ENCODE peak calls at places on chromosome 2, in eight cellular contexts. E, D, F, J, L, R, C and U are unnamed samples.

GRCh38 chr2:37740330-37740729 is 68.9 kb upstream of the CDC42EP3 start:
- DNase-seq in E (no peak), D (no peak), F (no peak), J (no peak), L (no peak), R (no peak), C (peak; percentile 4), U (no peak)

GRCh38 chr2:41854227-41854626 is 193.6 kb upstream of the PKDCC start:
- DNase-seq in E (no peak), D (no peak), F (no peak), J (no peak), L (no peak), R (no peak), C (no peak), U (no peak)

GRCh38 chr2:32427672-32428622 is 71.1 kb downstream of the BIRC6 start:
- DNase-seq in E (no peak), D (no peak), F (no peak), J (no peak), L (no peak), R (no peak), C (peak; percentile 13), U (no peak)

GRCh38 chr2:11564864-11565567 is 31.2 kb downstream of the GREB1 start:
- DNase-seq in E (no peak), D (peak; percentile 15), F (peak; percentile 36), J (no peak), L (no peak), R (no peak), C (no peak), U (no peak)

GRCh38 chr2:231918501-231919330 is 7.5 kb downstream of the NPPC start:
- DNase-seq in E (no peak), D (peak; percentile 34), F (no peak), J (no peak), L (no peak), R (no peak), C (no peak), U (no peak)

GRCh38 chr2:26122633-26123032 is 50.3 kb upstream of the GAREM2 start:
- DNase-seq in E (no peak), D (no peak), F (no peak), J (no peak), L (no peak), R (no peak), C (no peak), U (no peak)

GRCh38 chr2:48471048-48471474 is 58.9 kb upstream of the STON1 start:
- DNase-seq in E (peak; percentile 45), D (no peak), F (no peak), J (no peak), L (no peak), R (peak; percentile 35), C (peak; percentile 83), U (peak; percentile 30)

GRCh38 chr2:170423919-170424318 is 246.0 kb downstream of the MYO3B start:
- DNase-seq in E (no peak), D (no peak), F (no peak), J (no peak), L (no peak), R (no peak), C (no peak), U (no peak)

GRCh38 chr2:24339856-24340262 is 20.5 kb downstream of the ITSN2 start:
- DNase-seq in E (no peak), D (no peak), F (no peak), J (no peak), L (no peak), R (no peak), C (no peak), U (no peak)

GRCh38 chr2:43824512-43824911 is 14.1 kb downstream of the ABCG5 start:
- DNase-seq in E (no peak), D (no peak), F (no peak), J (no peak), L (peak; percentile 31), R (no peak), C (no peak), U (no peak)

GRCh38 chr2:102615620-102616436 is 3.5 kb upstream of the SLC9A2 start:
- DNase-seq in E (peak; percentile 35), D (peak; percentile 61), F (no peak), J (peak; percentile 46), L (peak; percentile 60), R (peak; percentile 75), C (peak; percentile 45), U (peak; percentile 72)

GRCh38 chr2:25567406-25567805 is 106.0 kb downstream of the DTNB start:
- DNase-seq in E (peak; percentile 10), D (no peak), F (no peak), J (peak; percentile 14), L (no peak), R (peak; percentile 40), C (peak; percentile 67), U (peak; percentile 75)

GRCh38 chr2:9380702-9381628 is 42.4 kb downstream of the ITGB1BP1 start:
- DNase-seq in E (peak; percentile 71), D (peak; percentile 45), F (peak; percentile 92), J (peak; percentile 62), L (peak; percentile 87), R (peak; percentile 79), C (peak; percentile 68), U (peak; percentile 39)

GRCh38 chr2:214960677-214961076 is 151.2 kb upstream of the BARD1 start:
- DNase-seq in E (no peak), D (no peak), F (no peak), J (no peak), L (no peak), R (no peak), C (no peak), U (no peak)

GRCh38 chr2:53095227-53095626 is 672.4 kb upstream of the CHAC2 start:
- DNase-seq in E (no peak), D (no peak), F (no peak), J (no peak), L (no peak), R (no peak), C (no peak), U (no peak)

GRCh38 chr2:149040451-149040850 is 2.0 kb downstream of the LYPD6B start:
- DNase-seq in E (peak; percentile 42), D (no peak), F (peak; percentile 82), J (no peak), L (no peak), R (peak; percentile 6), C (peak; percentile 14), U (peak; percentile 84)

GRCh38 chr2:74843371-74844298 is 9.7 kb downstream of the HK2 start:
- DNase-seq in E (no peak), D (peak; percentile 60), F (no peak), J (no peak), L (no peak), R (no peak), C (peak; percentile 70), U (peak; percentile 70)

GRCh38 chr2:30661173-30662107 is 145.8 kb downstream of the CAPN13 start:
- DNase-seq in E (no peak), D (no peak), F (peak; percentile 48), J (no peak), L (no peak), R (no peak), C (no peak), U (no peak)
- TF ChIP-seq POLR2A in E (peak; percentile 81), D (no peak), F (no peak), J (no peak), L (no peak), R (no peak), C (no peak), U (no peak)

GRCh38 chr2:17747684-17748452 is 5.7 kb downstream of the SMC6 start:
- DNase-seq in E (no peak), D (no peak), F (no peak), J (peak; percentile 21), L (no peak), R (peak; percentile 66), C (no peak), U (no peak)
- TF ChIP-seq POLR2A in E (no peak), D (no peak), F (no peak), J (no peak), L (no peak), R (no peak), C (no peak), U (no peak)

DNA sequence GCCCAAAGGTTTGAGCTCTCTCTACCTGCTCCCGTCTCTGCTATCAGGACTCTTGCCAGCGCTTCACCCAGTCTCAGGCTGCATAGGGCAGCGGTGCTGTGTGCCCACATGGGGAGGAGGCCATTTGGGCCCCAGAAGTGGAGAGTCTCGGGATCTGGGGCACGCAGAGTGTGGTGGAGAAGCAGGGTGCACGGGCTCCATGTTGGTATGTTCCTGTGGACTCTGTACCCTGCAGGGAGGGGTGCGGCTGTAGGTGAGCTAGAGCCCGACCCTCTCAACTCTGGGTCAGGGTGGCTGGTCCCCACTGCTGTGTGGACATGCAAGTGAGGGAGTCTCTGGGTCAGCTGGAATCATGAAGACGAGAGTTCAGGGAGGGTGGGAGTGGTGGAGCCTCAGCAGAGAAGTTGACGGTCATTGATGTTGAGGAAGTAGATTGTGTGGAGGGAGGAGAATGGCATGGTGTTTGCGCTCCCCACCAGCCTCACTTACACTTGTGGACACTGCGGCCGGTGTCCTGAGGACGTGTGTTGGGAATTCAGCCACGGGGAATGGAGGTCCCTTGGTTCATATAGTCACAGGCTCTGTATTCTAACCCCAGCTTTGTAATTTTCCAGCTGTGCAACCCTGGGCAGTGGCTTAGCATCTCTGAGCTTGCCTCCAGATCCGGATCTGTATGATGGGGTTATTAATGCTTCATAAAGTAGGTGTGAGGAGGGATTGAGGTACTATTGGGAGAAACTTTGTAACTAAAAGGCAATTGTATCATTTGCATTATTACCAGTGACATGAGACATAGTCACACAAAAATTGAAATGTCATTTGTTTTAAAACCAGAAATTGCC is 829 bp upstream of the PSD4 start:
- DNase-seq in E (no peak), D (peak; percentile 49), F (peak; percentile 72), J (no peak), L (peak; percentile 12), R (no peak), C (no peak), U (peak; percentile 39)
- TF ChIP-seq POLR2A in E (no peak), D (no peak), F (no peak), J (no peak), L (no peak), R (no peak), C (no peak), U (no peak)

GRCh38 chr2:150485114-150485870 is 2.2 kb downstream of the RND3 start:
- DNase-seq in E (no peak), D (peak; percentile 90), F (peak; percentile 95), J (no peak), L (peak; percentile 84), R (peak; percentile 41), C (peak; percentile 67), U (no peak)
- TF ChIP-seq POLR2A in E (no peak), D (peak; percentile 46), F (no peak), J (peak; percentile 33), L (peak; percentile 60), R (peak; percentile 7), C (peak; percentile 85), U (no peak)